ENCODE peak calls at places on chromosomes 11 and 22, in seven cellular contexts. One of them, this sample, is unnamed.

GRCh38 chr11:71089571-71089970 is 162.8 kb downstream of the SHANK2 start:
- DNase-seq in astrocyte of the spinal cord: no peak
- DNase-seq in SJSA1: no peak
- DNase-seq in lung: no peak
- DNase-seq in pancreas: no peak
- DNase-seq in cardiac muscle cell: no peak
- DNase-seq in MG63: no peak
- DNase-seq in this sample: no peak

GRCh38 chr22:20761536-20761935 is 12.4 kb upstream of the SERPIND1 start:
- DNase-seq in astrocyte of the spinal cord: no peak
- DNase-seq in SJSA1: no peak
- DNase-seq in lung: no peak
- DNase-seq in pancreas: no peak
- DNase-seq in cardiac muscle cell: no peak
- DNase-seq in MG63: no peak
- DNase-seq in this sample: no peak

GRCh38 chr11:74133416-74133815 is 37.4 kb downstream of the C2CD3 start:
- DNase-seq in astrocyte of the spinal cord: no peak
- DNase-seq in SJSA1: no peak
- DNase-seq in lung: no peak
- DNase-seq in pancreas: no peak
- DNase-seq in cardiac muscle cell: no peak
- DNase-seq in MG63: no peak
- DNase-seq in this sample: no peak

GRCh38 chr11:133522344-133522743 is 10.0 kb downstream of the OPCML start:
- DNase-seq in astrocyte of the spinal cord: no peak
- DNase-seq in SJSA1: no peak
- DNase-seq in lung: no peak
- DNase-seq in pancreas: no peak
- DNase-seq in cardiac muscle cell: no peak
- DNase-seq in MG63: no peak
- DNase-seq in this sample: no peak

GRCh38 chr11:111573821-111574249 is 28.4 kb upstream of the SIK2 start:
- DNase-seq in astrocyte of the spinal cord: no peak
- DNase-seq in SJSA1: no peak
- DNase-seq in lung: no peak
- DNase-seq in pancreas: no peak
- DNase-seq in cardiac muscle cell: peak
- DNase-seq in MG63: peak
- DNase-seq in this sample: no peak

GRCh38 chr22:49052023-49052538 is 775.6 kb downstream of the BRD1 start:
- DNase-seq in astrocyte of the spinal cord: no peak
- DNase-seq in SJSA1: no peak
- DNase-seq in lung: no peak
- DNase-seq in pancreas: peak
- DNase-seq in cardiac muscle cell: peak
- DNase-seq in MG63: peak
- DNase-seq in this sample: no peak

GRCh38 chr11:65615950-65616574 is 486 bp downstream of the PCNX3 start:
- DNase-seq in astrocyte of the spinal cord: no peak
- DNase-seq in SJSA1: no peak
- DNase-seq in lung: no peak
- DNase-seq in pancreas: no peak
- DNase-seq in cardiac muscle cell: peak
- DNase-seq in MG63: peak
- DNase-seq in this sample: peak

GRCh38 chr11:3642071-3642951 is 519 bp upstream of the ART5 start:
- DNase-seq in astrocyte of the spinal cord: peak
- DNase-seq in SJSA1: peak
- DNase-seq in lung: peak
- DNase-seq in pancreas: peak
- DNase-seq in cardiac muscle cell: peak
- DNase-seq in MG63: peak
- DNase-seq in this sample: peak

GRCh38 chr11:123526027-123526805 is 96.1 kb downstream of the GRAMD1B start:
- DNase-seq in astrocyte of the spinal cord: no peak
- DNase-seq in SJSA1: no peak
- DNase-seq in lung: no peak
- DNase-seq in pancreas: no peak
- DNase-seq in cardiac muscle cell: no peak
- DNase-seq in MG63: no peak
- DNase-seq in this sample: no peak

GRCh38 chr22:44379817-44380560 is 67.2 kb upstream of the SHISAL1 start:
- DNase-seq in astrocyte of the spinal cord: no peak
- DNase-seq in SJSA1: no peak
- DNase-seq in lung: no peak
- DNase-seq in pancreas: no peak
- DNase-seq in cardiac muscle cell: no peak
- DNase-seq in MG63: no peak
- DNase-seq in this sample: no peak

GRCh38 chr11:65298131-65298535 is 16.5 kb upstream of the CDC42EP2 start:
- DNase-seq in astrocyte of the spinal cord: peak
- DNase-seq in SJSA1: no peak
- DNase-seq in lung: peak
- DNase-seq in pancreas: no peak
- DNase-seq in cardiac muscle cell: peak
- DNase-seq in MG63: no peak
- DNase-seq in this sample: peak

GRCh38 chr22:38203090-38203810 is 1.5 kb downstream of the MAFF start:
- DNase-seq in astrocyte of the spinal cord: peak
- DNase-seq in SJSA1: no peak
- DNase-seq in lung: peak
- DNase-seq in pancreas: peak
- DNase-seq in cardiac muscle cell: peak
- DNase-seq in MG63: no peak
- DNase-seq in this sample: peak

GRCh38 chr11:120249279-120250022 is 9.5 kb downstream of the POU2F3 start:
- DNase-seq in astrocyte of the spinal cord: no peak
- DNase-seq in SJSA1: no peak
- DNase-seq in lung: no peak
- DNase-seq in pancreas: no peak
- DNase-seq in cardiac muscle cell: no peak
- DNase-seq in MG63: no peak
- DNase-seq in this sample: no peak

GRCh38 chr11:18075444-18075843 is 29.4 kb upstream of the TPH1 start:
- DNase-seq in astrocyte of the spinal cord: no peak
- DNase-seq in SJSA1: no peak
- DNase-seq in lung: no peak
- DNase-seq in pancreas: no peak
- DNase-seq in cardiac muscle cell: peak
- DNase-seq in MG63: no peak
- DNase-seq in this sample: no peak

GRCh38 chr22:31286360-31287255 is 5.7 kb downstream of the PIK3IP1 start:
- DNase-seq in astrocyte of the spinal cord: no peak
- DNase-seq in SJSA1: no peak
- DNase-seq in lung: no peak
- DNase-seq in pancreas: no peak
- DNase-seq in cardiac muscle cell: no peak
- DNase-seq in MG63: no peak
- DNase-seq in this sample: no peak

GRCh38 chr11:61711493-61711892 is 31.3 kb downstream of the DAGLA start:
- DNase-seq in astrocyte of the spinal cord: no peak
- DNase-seq in SJSA1: no peak
- DNase-seq in lung: no peak
- DNase-seq in pancreas: no peak
- DNase-seq in cardiac muscle cell: no peak
- DNase-seq in MG63: no peak
- DNase-seq in this sample: no peak

GRCh38 chr11:124740277-124740882 is 638 bp downstream of the NRGN start:
- DNase-seq in astrocyte of the spinal cord: no peak
- DNase-seq in SJSA1: peak
- DNase-seq in lung: peak
- DNase-seq in pancreas: peak
- DNase-seq in cardiac muscle cell: no peak
- DNase-seq in MG63: peak
- DNase-seq in this sample: no peak

GRCh38 chr22:37999640-38000272 is 15.4 kb upstream of the SOX10 start:
- DNase-seq in astrocyte of the spinal cord: peak
- DNase-seq in SJSA1: no peak
- DNase-seq in lung: no peak
- DNase-seq in pancreas: no peak
- DNase-seq in cardiac muscle cell: peak
- DNase-seq in MG63: peak
- DNase-seq in this sample: no peak

GRCh38 chr11:17272823-17273222 is 3.7 kb upstream of the NUCB2 start:
- DNase-seq in astrocyte of the spinal cord: no peak
- DNase-seq in SJSA1: no peak
- DNase-seq in lung: no peak
- DNase-seq in pancreas: no peak
- DNase-seq in cardiac muscle cell: no peak
- DNase-seq in MG63: no peak
- DNase-seq in this sample: no peak

GRCh38 chr11:14902650-14903350 is 10.8 kb upstream of the CYP2R1 start:
- DNase-seq in astrocyte of the spinal cord: peak
- DNase-seq in SJSA1: no peak
- DNase-seq in lung: no peak
- DNase-seq in pancreas: no peak
- DNase-seq in cardiac muscle cell: peak
- DNase-seq in MG63: peak
- DNase-seq in this sample: no peak

GRCh38 chr11:115522302-115522701 is 18.1 kb upstream of the CADM1 start:
- DNase-seq in astrocyte of the spinal cord: no peak
- DNase-seq in SJSA1: no peak
- DNase-seq in lung: no peak
- DNase-seq in pancreas: no peak
- DNase-seq in cardiac muscle cell: no peak
- DNase-seq in MG63: no peak
- DNase-seq in this sample: no peak

DNA sequence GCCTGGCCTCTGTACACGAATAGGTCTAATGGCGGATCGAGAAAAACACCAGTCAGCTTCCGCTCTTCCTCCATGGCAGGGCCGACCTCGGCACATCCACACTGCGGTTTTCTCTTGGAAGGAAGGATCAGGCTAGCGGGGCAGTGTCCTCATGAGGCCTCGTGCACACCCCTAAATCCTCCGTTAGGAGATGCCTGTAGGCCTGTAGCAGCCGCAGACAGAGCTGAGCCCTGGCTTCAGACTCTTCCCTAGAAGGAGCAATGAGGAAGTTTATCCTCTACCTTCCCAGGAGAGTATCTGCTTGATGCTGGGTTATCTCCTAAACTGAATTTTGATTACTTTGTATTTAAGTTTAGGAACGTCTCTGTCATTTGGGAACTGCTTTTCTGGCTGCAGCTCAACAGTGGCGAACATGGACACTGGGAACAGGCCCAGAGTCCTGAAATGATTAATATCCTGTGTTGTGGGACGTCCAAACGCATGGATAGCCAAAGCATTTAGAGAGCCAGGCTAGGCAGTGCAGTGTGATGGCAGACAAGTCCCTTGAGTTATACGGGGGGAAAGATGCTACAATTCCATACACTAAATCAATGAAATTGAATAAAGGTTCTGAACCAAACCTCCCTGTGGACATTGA is 16.5 kb upstream of the BMAL1 start:
- DNase-seq in astrocyte of the spinal cord: peak
- DNase-seq in SJSA1: no peak
- DNase-seq in lung: no peak
- DNase-seq in pancreas: no peak
- DNase-seq in cardiac muscle cell: peak
- DNase-seq in MG63: peak
- DNase-seq in this sample: no peak
- H3K4me3 ChIP-seq in astrocyte of the spinal cord: no peak
- H3K4me3 ChIP-seq in SJSA1: no peak
- H3K4me3 ChIP-seq in lung: no peak
- H3K4me3 ChIP-seq in pancreas: no peak
- H3K4me3 ChIP-seq in cardiac muscle cell: no peak
- H3K4me3 ChIP-seq in MG63: no peak
- H3K4me3 ChIP-seq in this sample: no peak

DNA sequence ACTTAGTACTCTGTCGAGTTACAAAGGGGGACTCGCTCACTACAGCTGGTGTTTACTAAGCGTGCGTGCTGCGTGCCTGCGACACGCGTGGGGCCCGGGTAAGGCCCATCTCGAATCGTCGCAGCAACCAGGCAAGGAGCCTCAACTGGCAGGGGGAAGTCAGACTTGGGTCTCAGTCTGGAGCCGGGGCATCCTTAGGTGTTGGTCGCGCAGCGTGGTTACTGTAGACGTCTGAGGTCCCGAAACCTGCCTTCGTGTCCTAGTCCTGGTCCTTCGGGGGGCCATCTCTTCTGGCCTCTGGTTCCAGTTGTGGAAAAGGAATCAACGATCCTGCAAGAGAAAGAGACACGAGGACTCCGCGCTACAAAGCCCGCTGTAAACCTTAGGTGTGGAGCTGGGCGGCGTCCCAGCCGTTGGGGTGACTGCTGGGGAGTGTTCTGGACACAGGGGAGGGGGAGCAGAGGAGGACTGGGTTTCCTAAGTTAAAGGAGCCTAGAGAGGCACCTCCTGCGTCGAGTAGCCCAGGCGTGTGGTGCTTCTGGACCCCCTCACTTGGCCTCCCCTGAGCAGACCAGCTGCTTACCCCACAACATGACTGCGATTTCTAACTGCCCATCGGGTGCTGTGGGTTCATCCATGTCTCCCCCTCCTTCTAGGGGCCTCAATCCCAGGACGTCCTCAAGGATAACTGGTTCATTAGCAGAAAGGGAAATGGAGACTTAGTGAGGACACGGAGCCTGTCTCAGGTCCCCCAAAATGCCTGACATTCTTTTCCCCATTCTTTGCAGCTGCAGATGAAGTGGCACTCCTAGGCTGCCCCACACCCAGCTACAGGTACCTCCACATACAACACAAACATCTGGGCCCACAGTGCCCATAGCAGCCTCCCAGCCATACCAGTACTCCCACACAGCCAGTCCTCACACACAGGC is 4.9 kb upstream of the WNT11 start:
- DNase-seq in astrocyte of the spinal cord: no peak
- DNase-seq in SJSA1: no peak
- DNase-seq in lung: no peak
- DNase-seq in pancreas: no peak
- DNase-seq in cardiac muscle cell: no peak
- DNase-seq in MG63: no peak
- DNase-seq in this sample: no peak
- H3K4me3 ChIP-seq in astrocyte of the spinal cord: no peak
- H3K4me3 ChIP-seq in SJSA1: peak
- H3K4me3 ChIP-seq in lung: no peak
- H3K4me3 ChIP-seq in pancreas: peak
- H3K4me3 ChIP-seq in cardiac muscle cell: peak
- H3K4me3 ChIP-seq in MG63: no peak
- H3K4me3 ChIP-seq in this sample: peak

GRCh38 chr22:29195964-29196666 is 9.6 kb upstream of the EMID1 start:
- DNase-seq in astrocyte of the spinal cord: no peak
- DNase-seq in SJSA1: no peak
- DNase-seq in lung: no peak
- DNase-seq in pancreas: no peak
- DNase-seq in cardiac muscle cell: no peak
- DNase-seq in MG63: no peak
- DNase-seq in this sample: no peak
- H3K4me3 ChIP-seq in astrocyte of the spinal cord: no peak
- H3K4me3 ChIP-seq in SJSA1: no peak
- H3K4me3 ChIP-seq in lung: no peak
- H3K4me3 ChIP-seq in pancreas: no peak
- H3K4me3 ChIP-seq in cardiac muscle cell: no peak
- H3K4me3 ChIP-seq in MG63: no peak
- H3K4me3 ChIP-seq in this sample: no peak

DNA sequence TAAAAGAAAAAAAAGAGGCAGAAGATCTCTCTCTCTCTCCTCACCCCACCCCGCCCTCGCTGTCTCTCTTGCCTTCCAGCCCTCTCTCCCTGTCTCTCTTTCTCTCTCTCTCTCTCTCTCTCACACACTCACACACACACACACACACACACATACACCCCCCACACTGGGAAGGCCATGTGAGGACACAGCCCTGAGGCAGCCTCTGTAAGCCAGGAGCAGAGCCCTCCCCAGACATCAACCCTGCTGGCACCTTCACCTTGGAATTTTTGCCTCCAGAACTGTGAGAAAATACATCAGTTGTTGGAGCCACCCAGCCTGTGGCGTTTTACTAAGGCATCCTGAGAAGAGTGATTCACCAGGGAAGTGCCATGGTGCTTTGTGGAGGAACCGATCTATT is 14.7 kb downstream of the APOL3 start:
- DNase-seq in astrocyte of the spinal cord: no peak
- DNase-seq in SJSA1: no peak
- DNase-seq in lung: no peak
- DNase-seq in pancreas: no peak
- DNase-seq in cardiac muscle cell: no peak
- DNase-seq in MG63: no peak
- DNase-seq in this sample: no peak
- H3K4me3 ChIP-seq in astrocyte of the spinal cord: no peak
- H3K4me3 ChIP-seq in SJSA1: no peak
- H3K4me3 ChIP-seq in lung: no peak
- H3K4me3 ChIP-seq in pancreas: no peak
- H3K4me3 ChIP-seq in cardiac muscle cell: no peak
- H3K4me3 ChIP-seq in MG63: no peak
- H3K4me3 ChIP-seq in this sample: no peak

This sample was measured in stomach.